ENCODE peak calls at places on chromosomes 5 and 9, in six cellular contexts. P, S, J, B, U and N are unnamed samples.

GRCh38 chr5:125659316-125660071 is 763.7 kb upstream of the GRAMD2B start:
- DNase-seq in P (no peak), S (no peak), J (peak; percentile 4), B (no peak), U (no peak), N (peak; percentile 46)

GRCh38 chr9:88056876-88057275 is 81.4 kb downstream of the SPATA31C2 start:
- DNase-seq in P (no peak), S (no peak), J (peak; percentile 83), B (no peak), U (no peak), N (no peak)

GRCh38 chr5:172926796-172927195 is 32.4 kb upstream of the RPL26L1 start:
- DNase-seq in P (no peak), S (no peak), J (peak; percentile 65), B (no peak), U (no peak), N (no peak)

GRCh38 chr5:122576266-122577016 is 198.4 kb upstream of the SNX2 start:
- DNase-seq in P (no peak), S (no peak), J (no peak), B (no peak), U (no peak), N (no peak)

GRCh38 chr9:82763631-82764030 is 299.3 kb downstream of the RASEF start:
- DNase-seq in P (no peak), S (no peak), J (no peak), B (no peak), U (no peak), N (peak; percentile 64)

GRCh38 chr9:138104251-138105122 is 226.9 kb downstream of the CACNA1B start:
- DNase-seq in P (no peak), S (no peak), J (no peak), B (no peak), U (peak; percentile 6), N (no peak)

GRCh38 chr9:131382850-131383729 is 10.8 kb upstream of the PRRC2B start:
- DNase-seq in P (no peak), S (no peak), J (peak; percentile 85), B (no peak), U (peak; percentile 66), N (peak; percentile 95)

GRCh38 chr5:151571270-151572173 is 19.6 kb downstream of the FAT2 start:
- DNase-seq in P (no peak), S (no peak), J (no peak), B (no peak), U (no peak), N (peak; percentile 14)

GRCh38 chr9:69822091-69822750 is 1.6 kb downstream of the CFAP95 start:
- DNase-seq in P (no peak), S (no peak), J (peak; percentile 41), B (no peak), U (no peak), N (peak; percentile 33)

GRCh38 chr9:110440796-110441195 is 103.1 kb upstream of the TXNDC8 start:
- DNase-seq in P (no peak), S (no peak), J (no peak), B (no peak), U (no peak), N (no peak)

GRCh38 chr5:7907612-7908011 is 38.7 kb downstream of the MTRR start:
- DNase-seq in P (no peak), S (no peak), J (no peak), B (no peak), U (no peak), N (no peak)

GRCh38 chr5:135477594-135477993 is 25.4 kb upstream of the TIFAB start:
- DNase-seq in P (no peak), S (no peak), J (no peak), B (no peak), U (no peak), N (no peak)

GRCh38 chr9:126708178-126708577 is 94.5 kb downstream of the LMX1B start:
- DNase-seq in P (no peak), S (no peak), J (no peak), B (no peak), U (no peak), N (no peak)

GRCh38 chr9:97895695-97896332 is 26.5 kb downstream of the TRMO start:
- DNase-seq in P (no peak), S (no peak), J (peak; percentile 27), B (no peak), U (no peak), N (peak; percentile 83)

GRCh38 chr9:33867747-33868429 is 50.9 kb downstream of the UBE2R2 start:
- DNase-seq in P (no peak), S (no peak), J (no peak), B (no peak), U (peak; percentile 23), N (no peak)

GRCh38 chr5:164298165-164298564 is 792.7 kb downstream of the MAT2B start:
- DNase-seq in P (no peak), S (no peak), J (no peak), B (no peak), U (no peak), N (no peak)

GRCh38 chr9:97958812-97959511 is 21.0 kb upstream of the HEMGN start:
- DNase-seq in P (no peak), S (no peak), J (peak; percentile 8), B (no peak), U (no peak), N (no peak)

GRCh38 chr9:16143310-16143709 is 590.5 kb downstream of the CCDC171 start:
- DNase-seq in P (no peak), S (no peak), J (no peak), B (no peak), U (no peak), N (no peak)

GRCh38 chr5:180494510-180495181 is 467 bp downstream of the CNOT6 start:
- DNase-seq in P (no peak), S (peak; percentile 68), J (peak; percentile 32), B (peak; percentile 30), U (peak; percentile 14), N (peak; percentile 56)

GRCh38 chr9:4555251-4555650 is 65.0 kb downstream of the SLC1A1 start:
- DNase-seq in P (peak; percentile 61), S (no peak), J (peak; percentile 51), B (no peak), U (no peak), N (no peak)

GRCh38 chr5:71693828-71694427 is 25.1 kb upstream of the CARTPT start:
- DNase-seq in P (no peak), S (no peak), J (no peak), B (no peak), U (no peak), N (peak; percentile 59)

GRCh38 chr5:74875994-74876791 is 10.0 kb upstream of the FAM169A start:
- DNase-seq in P (no peak), S (no peak), J (no peak), B (no peak), U (no peak), N (no peak)